ENCODE peak calls at places on chromosomes 16 and 17, in seven cellular contexts. O, S, K, D, I, Z and E are unnamed samples.

GRCh38 chr16:82011199-82011641 is at the start of gene SDR42E1:
- DNase-seq in O (peak; percentile 19), S (no peak), K (peak; percentile 88), D (no peak), I (no peak), Z (peak; percentile 21), E (peak; percentile 88)

GRCh38 chr16:6016530-6017184 is 919.1 kb upstream of the EEF2KMT start:
- DNase-seq in O (no peak), S (no peak), K (no peak), D (no peak), I (no peak), Z (peak; percentile 22), E (no peak)

GRCh38 chr17:80859004-80859941 is 132.4 kb upstream of the CHMP6 start:
- DNase-seq in O (peak; percentile 71), S (peak; percentile 97), K (no peak), D (peak; percentile 67), I (peak; percentile 80), Z (no peak), E (peak; percentile 73)

GRCh38 chr17:30600830-30601494 is 123.8 kb downstream of the GOSR1 start:
- DNase-seq in O (no peak), S (peak; percentile 11), K (peak; percentile 53), D (no peak), I (no peak), Z (peak; percentile 48), E (no peak)

GRCh38 chr16:1950047-1950446 is 4.4 kb downstream of the RPL3L start:
- DNase-seq in O (no peak), S (no peak), K (no peak), D (no peak), I (no peak), Z (no peak), E (no peak)

GRCh38 chr17:82173351-82174041 is 39.1 kb downstream of the CCDC57 start:
- DNase-seq in O (no peak), S (no peak), K (no peak), D (no peak), I (no peak), Z (no peak), E (no peak)

GRCh38 chr17:21452377-21453143 is 76.4 kb downstream of the KCNJ12 start:
- DNase-seq in O (peak; percentile 58), S (peak; percentile 65), K (peak; percentile 62), D (peak; percentile 72), I (peak; percentile 43), Z (no peak), E (peak; percentile 83)

GRCh38 chr17:12821376-12821940 is 32.2 kb downstream of the ARHGAP44 start:
- DNase-seq in O (no peak), S (peak; percentile 5), K (peak; percentile 48), D (no peak), I (no peak), Z (no peak), E (no peak)

GRCh38 chr17:40314557-40314953 is 5.6 kb downstream of the RARA start:
- DNase-seq in O (peak; percentile 86), S (peak; percentile 91), K (peak; percentile 95), D (no peak), I (peak; percentile 87), Z (peak; percentile 99), E (peak; percentile 96)

GRCh38 chr16:5865231-5865630 is 767.6 kb upstream of the EEF2KMT start:
- DNase-seq in O (no peak), S (no peak), K (no peak), D (no peak), I (no peak), Z (no peak), E (no peak)

GRCh38 chr16:75372236-75372856 is 61.0 kb downstream of the CFDP1 start:
- DNase-seq in O (no peak), S (peak; percentile 59), K (no peak), D (no peak), I (no peak), Z (no peak), E (no peak)

GRCh38 chr16:26454102-26454501 is 612.6 kb upstream of the C16orf82 start:
- DNase-seq in O (no peak), S (no peak), K (no peak), D (no peak), I (no peak), Z (no peak), E (no peak)

GRCh38 chr16:83992624-83993023 is 24.6 kb downstream of the NECAB2 start:
- DNase-seq in O (peak; percentile 58), S (peak; percentile 71), K (no peak), D (peak; percentile 25), I (peak; percentile 25), Z (no peak), E (no peak)

GRCh38 chr16:87027056-87027616 is 290.1 kb downstream of the C16orf95 start:
- DNase-seq in O (no peak), S (no peak), K (peak; percentile 18), D (no peak), I (no peak), Z (no peak), E (peak; percentile 42)

GRCh38 chr16:58332997-58333700 is 38.3 kb upstream of the PRSS54 start:
- DNase-seq in O (no peak), S (no peak), K (no peak), D (no peak), I (no peak), Z (no peak), E (no peak)

GRCh38 chr17:62653831-62654829 is 26.7 kb downstream of the MRC2 start:
- DNase-seq in O (peak; percentile 80), S (peak; percentile 38), K (no peak), D (peak; percentile 43), I (peak; percentile 59), Z (no peak), E (no peak)

GRCh38 chr16:13269359-13269758 is 368.0 kb downstream of the SHISA9 start:
- DNase-seq in O (no peak), S (no peak), K (no peak), D (no peak), I (no peak), Z (no peak), E (no peak)

GRCh38 chr17:7043544-7044268 is at the start of gene SLC16A11:
- DNase-seq in O (peak; percentile 53), S (peak; percentile 21), K (peak; percentile 83), D (no peak), I (no peak), Z (no peak), E (peak; percentile 88)

GRCh38 chr17:55446581-55447205 is 25.1 kb upstream of the MMD start:
- DNase-seq in O (no peak), S (no peak), K (no peak), D (no peak), I (no peak), Z (no peak), E (no peak)
- TF ChIP-seq POLR2A in O (no peak), S (no peak), K (no peak), D (no peak), I (no peak), Z (no peak), E (no peak)

GRCh38 chr17:48832491-48832890 is 1.7 kb downstream of the CALCOCO2 start:
- DNase-seq in O (peak; percentile 59), S (no peak), K (no peak), D (no peak), I (no peak), Z (no peak), E (no peak)

GRCh38 chr17:48834973-48835372 is 4.1 kb downstream of the CALCOCO2 start:
- DNase-seq in O (no peak), S (no peak), K (no peak), D (no peak), I (no peak), Z (no peak), E (no peak)

GRCh38 chr17:48831549-48831883 is 681 bp downstream of the CALCOCO2 start:
- DNase-seq in O (no peak), S (no peak), K (no peak), D (no peak), I (no peak), Z (no peak), E (no peak)

GRCh38 chr17:48835971-48836370 is 5.1 kb downstream of the CALCOCO2 start:
- DNase-seq in O (no peak), S (no peak), K (no peak), D (no peak), I (no peak), Z (no peak), E (no peak)

GRCh38 chr17:48830840-48831548 is at the start of gene CALCOCO2:
- DNase-seq in O (peak; percentile 95), S (peak; percentile 89), K (peak; percentile 98), D (peak; percentile 94), I (peak; percentile 95), Z (peak; percentile 96), E (peak; percentile 98)
- TF ChIP-seq POLR2A in O (peak; percentile 96), S (peak; percentile 55), K (peak; percentile 91), D (peak; percentile 98), I (peak; percentile 94), Z (peak; percentile 65), E (peak; percentile 73)

GRCh38 chr16:185691-186090 is 5.4 kb downstream of the HBQ1 start:
- DNase-seq in O (no peak), S (no peak), K (no peak), D (no peak), I (no peak), Z (no peak), E (no peak)
- TF ChIP-seq POLR2A in O (no peak), S (no peak), K (no peak), D (no peak), I (no peak), Z (no peak), E (no peak)

DNA sequence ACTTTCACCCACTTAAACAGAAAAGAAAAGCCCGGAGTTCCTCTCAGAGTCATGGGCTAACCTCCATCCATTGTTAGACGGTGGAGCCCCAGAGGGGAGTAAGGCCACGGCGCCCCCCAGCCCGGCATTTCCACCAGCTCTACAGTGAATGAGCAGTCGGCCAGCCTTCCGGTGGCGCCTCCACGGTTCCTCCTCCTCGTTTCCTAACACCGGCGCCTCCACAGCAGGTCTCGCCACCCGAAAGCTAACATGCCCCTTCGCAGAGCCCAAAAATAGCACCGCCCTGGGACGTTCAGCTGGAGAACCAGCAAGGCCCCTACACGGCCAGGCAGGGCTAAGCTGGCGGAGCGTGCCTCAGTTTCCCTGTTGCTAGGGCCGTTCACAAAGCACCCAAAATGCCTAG is 858 bp downstream of the MMD start:
- DNase-seq in O (peak; percentile 66), S (no peak), K (peak; percentile 76), D (peak; percentile 28), I (peak; percentile 39), Z (peak; percentile 41), E (peak; percentile 91)
- TF ChIP-seq POLR2A in O (no peak), S (no peak), K (no peak), D (no peak), I (no peak), Z (no peak), E (no peak)

DNA sequence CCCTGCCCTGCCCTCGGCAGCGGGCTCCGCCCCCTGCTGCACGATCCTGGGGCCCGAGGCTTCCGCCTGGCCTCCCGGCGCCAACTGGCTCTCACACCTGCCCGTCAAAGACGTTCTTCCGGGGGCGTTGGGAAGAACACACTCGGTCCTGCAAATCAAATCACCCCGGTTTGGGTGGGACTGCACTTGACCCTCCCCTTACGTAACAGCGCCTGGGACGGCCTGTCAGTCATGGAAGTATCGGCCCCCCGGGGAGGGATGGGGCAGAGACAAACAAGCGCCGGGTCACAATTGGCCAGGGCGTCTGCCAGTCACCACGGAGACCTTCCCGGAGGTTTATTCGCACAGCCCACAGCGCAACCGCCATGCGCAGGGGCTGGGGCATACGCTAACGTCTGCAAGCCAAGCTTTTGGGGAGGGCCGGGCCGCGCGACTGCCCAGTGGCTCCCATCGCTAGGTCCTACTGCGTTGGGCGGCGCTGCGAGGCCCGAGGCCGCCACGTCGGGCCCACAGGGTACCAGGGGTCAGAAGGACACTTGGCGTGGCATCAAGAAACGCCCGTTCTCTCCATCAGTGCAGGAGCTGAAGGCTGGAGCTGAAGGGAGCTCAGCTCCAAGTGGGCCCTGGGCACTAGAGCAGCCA is 382 bp upstream of the AKTIP start:
- DNase-seq in O (peak; percentile 100), S (peak; percentile 100), K (peak; percentile 100), D (peak; percentile 100), I (peak; percentile 100), Z (peak; percentile 95), E (peak; percentile 100)
- TF ChIP-seq POLR2A in O (peak; percentile 95), S (peak; percentile 63), K (peak; percentile 89), D (peak; percentile 95), I (peak; percentile 96), Z (peak; percentile 93), E (peak; percentile 22)